ENCODE peak calls at places on chromosomes 13 and 19, in nine cellular contexts. R is endodermal cell, M is coronary artery, X is psoas muscle, J is fibroblast of lung, C is brain microvascular endothelial cell, P is hepatocyte, F is OCI-LY7, S is IMR-90. G is an unnamed sample.

GRCh38 chr19:36748431-36749275 is 24.0 kb downstream of the ZNF850 start:
- DNase-seq in X (no peak), R (no peak), F (no peak), M (no peak), C (no peak), S (no peak), J (no peak), P (no peak), G (no peak)

GRCh38 chr19:40620161-40620485 is 19.0 kb downstream of the LTBP4 start:
- DNase-seq in R (no peak), M (no peak), J (no peak), S (no peak), P (no peak), F (no peak), X (no peak), C (no peak), G (no peak)

GRCh38 chr13:79389031-79389430 is 17.0 kb downstream of the RBM26 start:
- DNase-seq in F (no peak), S (no peak), R (no peak), X (no peak), M (no peak), J (no peak), P (no peak), C (no peak), G (no peak)

GRCh38 chr13:46555722-46556121 is 2.8 kb downstream of the LRCH1 start:
- DNase-seq in M (no peak), J (no peak), P (no peak), S (no peak), C (no peak), F (no peak), X (no peak), R (no peak), G (no peak)

GRCh38 chr13:101424381-101425155 is 8.3 kb upstream of the NALCN start:
- DNase-seq in P (no peak), J (peak), R (no peak), M (no peak), S (peak), X (no peak), C (no peak), F (no peak), G (no peak)

GRCh38 chr13:24038846-24039330 is 121.6 kb upstream of the SPATA13 start:
- DNase-seq in X (no peak), J (no peak), M (no peak), P (no peak), R (no peak), S (peak), C (no peak), F (no peak), G (no peak)

GRCh38 chr13:49580980-49581680 is 4.2 kb downstream of the RCBTB1 start:
- DNase-seq in P (no peak), S (no peak), J (no peak), C (no peak), X (no peak), M (no peak), F (peak), R (no peak), G (no peak)

GRCh38 chr13:106432636-106433035 is 102.8 kb downstream of the EFNB2 start:
- DNase-seq in R (no peak), P (no peak), J (peak), X (no peak), C (no peak), S (no peak), F (no peak), M (no peak), G (peak)

GRCh38 chr13:40103864-40104263 is 448.4 kb downstream of the COG6 start:
- DNase-seq in C (no peak), P (no peak), R (no peak), S (no peak), J (no peak), M (no peak), F (no peak), X (no peak), G (no peak)

GRCh38 chr13:113843063-113843654 is 20.7 kb downstream of the GAS6 start:
- DNase-seq in M (no peak), X (no peak), F (no peak), S (no peak), R (no peak), C (no peak), P (no peak), J (no peak), G (no peak)

GRCh38 chr13:93098972-93099371 is 127.6 kb upstream of the GPC6 start:
- DNase-seq in R (no peak), J (no peak), M (no peak), F (no peak), P (peak), S (no peak), C (no peak), X (no peak), G (no peak)

GRCh38 chr13:108700421-108701170 is 71.2 kb downstream of the MYO16 start:
- DNase-seq in R (no peak), J (peak), M (no peak), P (peak), X (no peak), F (no peak), C (peak), S (peak), G (peak)

GRCh38 chr19:10742494-10742893 is 24.6 kb downstream of the DNM2 start:
- DNase-seq in S (no peak), F (no peak), J (no peak), X (no peak), C (no peak), R (no peak), M (no peak), P (no peak), G (no peak)

GRCh38 chr13:80048030-80048429 is 292.9 kb downstream of the SPRY2 start:
- DNase-seq in S (no peak), R (no peak), C (no peak), J (no peak), M (no peak), P (no peak), X (no peak), F (no peak), G (no peak)

GRCh38 chr19:18167975-18168645 is 5.5 kb upstream of the IFI30 start:
- DNase-seq in F (peak), R (peak), S (peak), X (no peak), J (no peak), M (no peak), P (peak), C (peak), G (peak)

GRCh38 chr13:34817246-34817645 is 124.8 kb upstream of the NBEA start:
- DNase-seq in F (no peak), C (no peak), P (no peak), J (no peak), M (no peak), S (no peak), R (no peak), X (no peak), G (no peak)

GRCh38 chr19:46748325-46749109 is 2.3 kb upstream of the STRN4 start:
- DNase-seq in F (peak), S (peak), C (peak), J (peak), M (no peak), R (peak), X (peak), P (peak), G (no peak)

GRCh38 chr19:19540707-19541515 is 2.8 kb downstream of the CILP2 start:
- DNase-seq in C (no peak), P (peak), J (peak), S (no peak), M (no peak), R (peak), F (peak), X (no peak), G (peak)

GRCh38 chr13:48492123-48493075 is 40.5 kb downstream of the RCBTB2 start:
- DNase-seq in F (peak), P (peak), R (no peak), J (peak), C (peak), X (peak), M (peak), S (peak), G (no peak)

GRCh38 chr13:23273498-23273897 is 92.7 kb downstream of the SGCG start:
- DNase-seq in R (no peak), X (no peak), F (no peak), J (no peak), P (no peak), C (no peak), M (no peak), S (no peak), G (no peak)

GRCh38 chr13:99034333-99035085 is 56.6 kb upstream of the DOCK9 start:
- DNase-seq in C (no peak), M (no peak), X (no peak), J (no peak), P (no peak), S (no peak), F (no peak), R (peak), G (no peak)

GRCh38 chr13:94602467-94602866 is 810 bp downstream of the GPR180 start:
- DNase-seq in R (no peak), S (no peak), J (no peak), P (no peak), C (no peak), M (no peak), F (no peak), X (no peak), G (no peak)

GRCh38 chr13:49711218-49711863 is 20.1 kb upstream of the EBPL start:
- DNase-seq in R (no peak), P (peak), C (peak), F (no peak), S (peak), J (peak), X (no peak), M (no peak), G (peak)

GRCh38 chr13:50189450-50189849 is 174.2 kb downstream of the KCNRG start:
- DNase-seq in P (no peak), X (no peak), S (no peak), J (no peak), C (no peak), M (no peak), R (peak), F (no peak), G (no peak)

GRCh38 chr19:13835791-13836723 is 40.8 kb downstream of the ZSWIM4 start:
- DNase-seq in R (peak), J (no peak), P (no peak), M (peak), S (no peak), F (peak), X (peak), C (no peak), G (no peak)

GRCh38 chr13:23375007-23375971 is 58.2 kb downstream of the SACS start:
- DNase-seq in C (peak), J (peak), X (peak), R (peak), P (peak), S (peak), M (peak), F (peak), G (peak)

GRCh38 chr19:33375156-33375744 is 1.7 kb downstream of the CEBPG start:
- DNase-seq in X (no peak), S (no peak), P (no peak), F (peak), M (no peak), C (no peak), J (no peak), R (no peak), G (no peak)

GRCh38 chr13:102586615-102587014 is 10.2 kb upstream of the TPP2 start:
- DNase-seq in X (no peak), M (no peak), C (no peak), F (no peak), S (no peak), R (no peak), P (no peak), J (no peak), G (peak)

GRCh38 chr19:30227071-30227621 is 145.0 kb upstream of the ZNF536 start:
- DNase-seq in M (no peak), R (peak), P (peak), X (no peak), J (no peak), C (no peak), F (no peak), S (no peak), G (no peak)

GRCh38 chr19:34513767-34514166 is 32.2 kb downstream of the WTIP start:
- DNase-seq in J (no peak), R (no peak), M (no peak), S (no peak), P (no peak), C (no peak), F (no peak), X (no peak), G (no peak)

GRCh38 chr13:38498271-38498670 is 148.6 kb downstream of the UFM1 start:
- DNase-seq in R (no peak), M (no peak), X (no peak), P (no peak), F (no peak), J (no peak), S (no peak), C (no peak), G (no peak)

DNA sequence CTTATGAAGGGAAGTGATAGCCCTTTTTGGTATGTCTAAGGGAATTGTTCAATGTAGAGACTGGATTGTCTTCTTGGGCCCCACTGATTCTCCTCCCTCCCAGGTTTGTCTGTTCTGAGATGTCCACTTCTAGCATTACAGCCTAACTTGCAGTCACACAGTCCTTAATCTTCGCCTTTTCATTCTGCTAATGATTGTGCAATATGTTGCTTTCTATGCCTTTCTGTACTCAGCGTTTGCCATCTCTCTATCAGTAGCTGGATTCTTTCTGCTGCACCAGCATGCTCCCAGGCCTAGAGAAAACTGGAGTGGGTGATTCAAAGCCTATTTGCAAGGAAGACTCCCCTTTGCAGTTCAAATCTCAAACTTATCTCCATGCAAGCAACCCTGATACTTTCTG is 307.5 kb upstream of the DACH1 start:
- DNase-seq in P (peak), R (no peak), S (no peak), M (no peak), C (no peak), X (no peak), F (no peak), J (peak), G (no peak)
- TF ChIP-seq CTCF in P (no peak), R (no peak), S (no peak), M (no peak), C (no peak), X (no peak), F (no peak), J (no peak), G (no peak)

DNA sequence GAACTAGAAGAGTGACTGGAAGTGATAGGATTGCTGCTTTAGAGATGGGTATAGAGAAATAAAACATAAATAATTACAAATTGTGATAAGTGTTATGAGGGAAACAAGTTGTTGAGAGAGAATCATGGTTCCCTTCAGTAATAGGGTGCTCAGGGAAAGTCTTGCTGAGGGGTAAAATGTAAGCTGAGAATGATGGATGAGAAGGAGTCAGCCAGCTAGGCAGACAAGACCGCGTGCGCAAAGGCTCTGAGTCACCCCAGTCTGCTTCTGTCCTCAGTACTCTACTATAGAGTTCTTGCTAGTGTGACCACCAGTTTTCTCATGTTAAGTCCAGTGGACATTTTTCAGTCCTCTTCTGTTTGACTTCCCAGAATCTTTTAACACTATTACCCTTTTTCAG is 39.5 kb downstream of the PCCA start:
- DNase-seq in J (peak), S (peak), F (no peak), R (no peak), X (no peak), P (peak), C (peak), M (no peak), G (no peak)
- H3K27ac ChIP-seq in J (no peak), S (no peak), F (no peak), R (no peak), X (no peak), P (peak), C (no peak), M (no peak), G (no peak)

DNA sequence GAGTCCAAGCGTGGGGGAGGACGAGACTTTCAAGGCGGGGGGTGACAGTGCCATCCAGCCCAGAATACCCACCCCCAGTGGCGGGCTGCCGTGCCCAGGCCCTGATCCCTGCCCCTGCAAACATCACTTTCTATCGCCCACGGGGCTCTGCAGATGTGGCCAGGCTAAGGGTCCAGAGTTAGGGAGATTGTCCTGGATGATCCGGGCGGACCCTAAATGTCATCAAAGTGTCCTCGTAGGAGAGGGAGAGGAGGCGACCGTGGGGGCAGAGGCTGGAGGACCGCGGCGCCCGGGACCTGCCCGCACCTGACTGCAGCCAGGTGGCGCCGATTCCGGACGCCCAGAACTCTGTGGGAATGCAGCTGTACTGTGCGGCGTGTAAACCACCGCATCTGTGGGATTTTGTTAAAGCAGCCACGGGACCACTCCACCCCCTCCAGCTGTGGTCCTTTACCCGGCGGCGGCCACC is 32.4 kb downstream of the GJA3 start:
- DNase-seq in S (no peak), F (no peak), M (peak), J (no peak), X (no peak), C (no peak), R (peak), P (peak), G (no peak)
- TF ChIP-seq CTCF in S (no peak), F (peak), M (no peak), J (peak), X (peak), C (peak), R (peak), P (peak), G (peak)

GRCh38 chr19:3099347-3100145 is 5.4 kb downstream of the GNA11 start:
- DNase-seq in X (no peak), C (no peak), S (no peak), J (no peak), F (no peak), R (no peak), P (no peak), M (no peak), G (no peak)
- H3K27ac ChIP-seq in X (peak), C (no peak), S (no peak), J (peak), F (no peak), R (no peak), P (no peak), M (peak), G (peak)

GRCh38 chr19:52749780-52750179 is 14.9 kb upstream of the ZNF611 start:
- DNase-seq in J (no peak), X (no peak), R (no peak), F (no peak), S (no peak), M (no peak), P (no peak), C (no peak), G (no peak)

GRCh38 chr19:52742516-52742915 is 7.7 kb upstream of the ZNF611 start:
- DNase-seq in F (no peak), S (no peak), M (no peak), P (no peak), X (no peak), J (no peak), C (no peak), R (no peak), G (no peak)

GRCh38 chr19:52748336-52748950 is 13.6 kb upstream of the ZNF611 start:
- DNase-seq in P (peak), F (peak), S (peak), M (no peak), C (no peak), R (no peak), J (peak), X (peak), G (peak)
- TF ChIP-seq CTCF in P (peak), F (peak), S (peak), M (peak), C (peak), R (peak), J (peak), X (peak), G (no peak)

DNA sequence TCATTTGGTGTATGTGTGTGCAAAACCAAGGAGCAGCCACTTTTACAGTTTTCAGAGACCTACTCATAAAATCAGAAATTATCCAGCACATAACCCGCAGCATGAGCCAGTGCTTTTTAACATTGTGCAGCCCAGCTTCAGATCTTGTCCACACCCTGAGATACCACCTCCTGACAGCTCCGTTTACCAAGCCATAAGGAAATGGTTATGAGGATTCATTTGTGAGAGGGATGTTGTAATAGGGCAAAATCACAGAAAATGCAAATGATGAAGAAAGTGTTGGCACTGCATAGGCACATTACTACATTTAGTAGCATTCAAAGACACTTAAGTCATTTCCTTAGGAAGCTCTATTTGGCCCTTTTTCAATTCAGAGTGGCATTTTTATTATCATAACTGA is 277.4 kb downstream of the DNAJC15 start:
- DNase-seq in P (no peak), R (no peak), X (no peak), F (no peak), S (peak), M (no peak), J (peak), C (no peak), G (no peak)
- H3K27ac ChIP-seq in P (no peak), R (no peak), X (no peak), F (no peak), S (no peak), M (no peak), J (no peak), C (no peak), G (no peak)

DNA sequence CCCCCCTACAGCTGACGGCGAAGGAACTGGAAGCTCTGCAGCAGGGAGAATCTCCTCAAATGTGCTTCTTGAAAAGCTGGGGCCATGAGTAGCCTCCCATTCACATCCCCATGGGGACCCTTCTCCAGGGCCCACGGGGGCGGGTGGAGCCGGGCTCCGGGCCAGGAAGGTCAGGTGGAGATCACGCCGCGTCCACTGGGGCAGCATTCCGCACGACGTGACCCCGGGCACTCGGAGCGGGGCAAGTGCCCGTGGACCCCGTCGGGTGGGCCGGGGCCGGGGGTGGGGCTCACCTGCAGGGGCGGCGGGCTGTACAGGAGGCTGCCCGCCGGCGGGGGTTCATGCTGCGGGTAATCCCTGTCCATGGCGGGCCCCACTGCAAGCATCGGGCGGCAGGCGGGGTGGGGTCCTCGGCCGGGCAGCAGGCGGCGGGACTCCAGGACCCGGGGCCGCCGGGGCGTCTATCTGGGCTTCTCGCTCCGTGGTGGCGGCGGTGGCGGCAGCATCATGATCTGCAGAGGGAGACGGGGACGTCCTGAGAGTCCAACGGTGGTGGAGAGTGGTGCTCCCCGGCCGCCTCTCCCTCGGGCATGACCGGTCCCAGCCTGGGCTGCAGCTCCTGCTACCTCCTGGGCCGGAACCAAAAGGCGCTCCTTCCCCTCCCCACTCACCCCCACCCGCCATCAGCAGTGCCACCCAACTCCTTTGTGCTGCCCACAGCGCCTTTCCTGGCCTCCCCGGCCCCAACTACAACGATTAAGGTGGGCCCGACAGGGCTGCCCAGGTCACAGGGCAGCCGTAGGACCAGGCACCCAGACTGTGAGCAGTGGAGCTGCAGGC is 20.0 kb downstream of the SBNO2 start:
- DNase-seq in J (no peak), P (no peak), S (no peak), R (no peak), M (no peak), X (no peak), C (no peak), F (no peak), G (no peak)
- TF ChIP-seq CTCF in J (no peak), P (no peak), S (no peak), R (no peak), M (no peak), X (no peak), C (no peak), F (no peak), G (no peak)

G was measured in RWPE1.